ENCODE peak calls at places on chromosomes 12 and 14, in five cellular contexts. P is DMS 273 treated with DMSO at 0.1 percent for 48 hours, S is HCEC 1CT, F is AML-193, C is GM04504. Q is an unnamed sample.

GRCh38 chr12:80763874-80764273 is 47.2 kb downstream of the MYF5 start:
- DNase-seq in P (peak; percentile 1), S (peak; percentile 60), F (peak; percentile 26), C (peak; percentile 28), Q (peak; percentile 54)

GRCh38 chr14:24249230-24250021 is 7.0 kb upstream of the TINF2 start:
- DNase-seq in P (no peak), S (no peak), F (no peak), C (no peak), Q (no peak)

GRCh38 chr12:109951136-109951535 is 45.0 kb downstream of the GIT2 start:
- DNase-seq in P (no peak), S (peak; percentile 95), F (no peak), C (peak; percentile 64), Q (no peak)

GRCh38 chr12:47742253-47742825 is 16.3 kb downstream of the RAPGEF3 start:
- DNase-seq in P (no peak), S (no peak), F (peak; percentile 19), C (no peak), Q (peak; percentile 27)

GRCh38 chr12:53532026-53532425 is 24.7 kb upstream of the NPFF start:
- DNase-seq in P (peak; percentile 77), S (no peak), F (no peak), C (no peak), Q (no peak)

GRCh38 chr12:125185740-125186470 is 120.7 kb downstream of the AACS start:
- DNase-seq in P (peak; percentile 50), S (peak; percentile 67), F (peak; percentile 4), C (peak; percentile 42), Q (peak; percentile 50)

GRCh38 chr12:61412209-61412608 is 848.0 kb upstream of the USP15 start:
- DNase-seq in P (no peak), S (no peak), F (no peak), C (no peak), Q (no peak)

GRCh38 chr14:23207146-23207540 is 23.7 kb upstream of the SLC7A8 start:
- DNase-seq in P (no peak), S (no peak), F (no peak), C (no peak), Q (no peak)

GRCh38 chr12:121697093-121697698 is 15.4 kb upstream of the TMEM120B start:
- DNase-seq in P (peak; percentile 20), S (peak; percentile 46), F (peak; percentile 39), C (no peak), Q (peak; percentile 63)

GRCh38 chr12:106136263-106136662 is 2.5 kb downstream of the NUAK1 start:
- DNase-seq in P (no peak), S (peak; percentile 68), F (peak; percentile 46), C (peak; percentile 77), Q (peak; percentile 69)

GRCh38 chr12:76878045-76878898 is 547 bp downstream of the CSRP2 start:
- DNase-seq in P (no peak), S (peak; percentile 4), F (no peak), C (no peak), Q (peak; percentile 49)

GRCh38 chr14:87483651-87484260 is 509.2 kb downstream of the GALC start:
- DNase-seq in P (no peak), S (peak; percentile 77), F (no peak), C (no peak), Q (no peak)

GRCh38 chr14:32345311-32345771 is 16.2 kb downstream of the AKAP6 start:
- DNase-seq in P (no peak), S (no peak), F (no peak), C (no peak), Q (no peak)

GRCh38 chr12:121795029-121795977 is 1.8 kb upstream of the RHOF start:
- DNase-seq in P (no peak), S (peak; percentile 67), F (peak; percentile 75), C (no peak), Q (peak; percentile 57)

Q was measured in Kasumi-1.